ENCODE peak calls at places on chromosomes 5 and 9, in four cellular contexts. P, Z, Y and I are unnamed samples. For H3K4me1, the result is how much of the 10 kb centered on the place peaks cover.

GRCh38 chr5:123813937-123814624 is 302.1 kb downstream of the CSNK1G3 start:
- DNase-seq in Y (peak), P (no peak), Z (peak), I (peak)

GRCh38 chr5:92922231-92922967 is 658.6 kb downstream of the NR2F1-AS1 start:
- DNase-seq in Z (no peak), Y (no peak), P (no peak), I (no peak)

GRCh38 chr5:126519637-126520592 is 75.1 kb downstream of the ALDH7A1 start:
- DNase-seq in Y (no peak), P (no peak), Z (peak), I (peak)

GRCh38 chr9:128392302-128393152 is 21.4 kb downstream of the URM1 start:
- DNase-seq in P (no peak), Y (no peak), Z (no peak), I (peak)

GRCh38 chr5:685262-686171 is 7.6 kb downstream of the TPPP start:
- DNase-seq in P (no peak), Z (no peak), Y (no peak), I (no peak)

GRCh38 chr5:31630931-31631330 is 8.0 kb upstream of the PDZD2 start:
- DNase-seq in Y (peak), P (no peak), Z (no peak), I (peak)

GRCh38 chr5:73170522-73170921 is 2.5 kb upstream of the TMEM174 start:
- DNase-seq in P (peak), Y (peak), Z (peak), I (peak)

GRCh38 chr5:53545744-53546143 is 14.7 kb upstream of the NDUFS4 start:
- DNase-seq in Z (no peak), Y (no peak), P (no peak), I (no peak)

GRCh38 chr9:127712371-127712770 is 3.1 kb downstream of the PTRH1 start:
- DNase-seq in Z (no peak), Y (no peak), P (no peak), I (no peak)

GRCh38 chr5:177434437-177434836 is 8.0 kb downstream of the GRK6 start:
- DNase-seq in P (no peak), Z (no peak), Y (no peak), I (no peak)

GRCh38 chr5:138807182-138807581 is 54.0 kb downstream of the CTNNA1 start:
- DNase-seq in Y (no peak), Z (no peak), P (no peak), I (no peak)

GRCh38 chr9:93188426-93189368 is 4.8 kb downstream of the WNK2 start:
- DNase-seq in Y (no peak), Z (no peak), P (no peak), I (no peak)

DNA sequence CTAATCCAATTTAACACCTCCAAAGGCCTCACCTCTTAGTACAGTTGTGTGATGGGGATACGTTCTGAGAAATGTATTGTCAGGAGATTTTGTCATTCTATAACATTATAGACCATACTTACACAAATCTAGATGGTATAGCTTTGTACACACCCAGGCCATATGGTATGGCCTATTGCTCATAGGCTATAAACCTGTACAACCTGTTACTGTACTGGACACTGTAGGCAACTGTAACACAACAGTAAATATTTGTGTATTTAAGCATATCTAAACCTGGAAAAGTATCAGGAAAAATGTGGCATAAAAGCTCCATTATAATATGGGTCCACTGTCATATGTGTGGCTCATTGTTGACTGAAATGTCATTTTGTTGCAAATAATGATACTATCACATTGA is 12.1 kb downstream of the ACER2 start:
- DNase-seq in Z (no peak), P (no peak), Y (no peak), I (no peak)
- H3K4me1 ChIP-seq in Z (under half), P (under half), Y (under half), I (under half)

DNA sequence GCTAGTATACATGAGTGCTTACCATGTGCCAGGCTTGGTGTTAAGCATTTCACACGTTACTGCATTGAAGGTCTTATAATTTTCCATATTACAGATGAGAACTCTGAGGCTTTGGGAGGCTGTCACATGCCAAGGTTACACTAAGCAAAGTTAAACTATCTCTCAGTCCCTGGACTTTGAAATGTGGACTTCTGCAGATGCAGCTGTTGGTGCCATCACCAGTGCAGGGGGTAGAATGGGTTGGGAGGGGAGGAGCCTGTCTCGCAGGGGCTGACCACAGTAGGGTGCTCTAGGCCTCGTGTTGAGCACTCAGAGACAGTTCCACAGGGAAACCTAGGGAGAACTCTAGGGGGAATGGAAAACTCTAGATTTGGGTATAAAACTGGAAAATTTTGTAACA is 220.9 kb downstream of the MAPKAP1 start:
- DNase-seq in Z (no peak), Y (no peak), P (no peak), I (no peak)
- TF ChIP-seq CTCF in Z (no peak), Y (no peak), P (no peak), I (no peak)

GRCh38 chr5:133252133-133252480 is 200.3 kb downstream of the HSPA4 start:
- DNase-seq in Y (no peak), Z (no peak), P (no peak), I (no peak)
- H3K4me1 ChIP-seq in Y (under half), Z (under half), P (under half), I (under half)

GRCh38 chr5:181261320-181262085 is 560 bp upstream of the TRIM52 start:
- DNase-seq in Y (peak), P (peak), Z (peak), I (peak)
- TF ChIP-seq CTCF in Y (no peak), P (no peak), Z (no peak), I (no peak)

GRCh38 chr9:80605129-80605528 is 1033.4 kb downstream of the TLE4 start:
- DNase-seq in Z (peak), Y (no peak), P (no peak), I (peak)
- H3K4me1 ChIP-seq in Z (under half), Y (under half), P (under half), I (under half)

GRCh38 chr5:61625682-61626620 is 293.9 kb downstream of the ZSWIM6 start:
- DNase-seq in P (peak), Y (no peak), Z (peak), I (peak)
- TF ChIP-seq CTCF in P (no peak), Y (no peak), Z (no peak), I (no peak)

DNA sequence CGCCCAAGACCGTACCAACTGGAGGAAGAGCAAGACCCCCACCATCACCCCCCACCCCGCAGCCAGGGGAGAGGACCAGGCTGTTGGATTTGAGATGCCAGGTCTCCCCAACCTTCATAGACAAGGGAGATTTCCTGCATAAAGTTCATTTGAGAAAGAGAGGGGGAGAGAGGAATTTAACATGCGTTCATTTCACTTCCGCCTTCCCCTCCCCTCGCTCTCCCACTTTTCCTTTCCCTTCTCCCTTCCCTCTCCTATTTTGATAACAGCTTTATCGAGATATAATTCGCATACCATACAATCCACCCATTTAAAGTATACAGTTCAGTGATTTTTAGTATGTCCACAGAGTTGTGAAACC is 4.2 kb upstream of the NKX2-5 start:
- DNase-seq in P (no peak), Z (no peak), Y (no peak), I (no peak)
- H3K4me1 ChIP-seq in P (under half), Z (under half), Y (under half), I (under half)

GRCh38 chr5:150653762-150654158 is 7.3 kb upstream of the MYOZ3 start:
- DNase-seq in Z (peak), P (no peak), Y (no peak), I (no peak)

GRCh38 chr5:150651382-150651781 is 9.7 kb upstream of the MYOZ3 start:
- DNase-seq in Z (no peak), P (no peak), Y (no peak), I (no peak)

GRCh38 chr5:150654181-150654580 is 6.9 kb upstream of the MYOZ3 start:
- DNase-seq in Y (no peak), P (no peak), Z (no peak), I (no peak)

GRCh38 chr5:150651924-150652688 is 8.9 kb upstream of the MYOZ3 start:
- DNase-seq in Z (no peak), P (no peak), Y (no peak), I (no peak)

DNA sequence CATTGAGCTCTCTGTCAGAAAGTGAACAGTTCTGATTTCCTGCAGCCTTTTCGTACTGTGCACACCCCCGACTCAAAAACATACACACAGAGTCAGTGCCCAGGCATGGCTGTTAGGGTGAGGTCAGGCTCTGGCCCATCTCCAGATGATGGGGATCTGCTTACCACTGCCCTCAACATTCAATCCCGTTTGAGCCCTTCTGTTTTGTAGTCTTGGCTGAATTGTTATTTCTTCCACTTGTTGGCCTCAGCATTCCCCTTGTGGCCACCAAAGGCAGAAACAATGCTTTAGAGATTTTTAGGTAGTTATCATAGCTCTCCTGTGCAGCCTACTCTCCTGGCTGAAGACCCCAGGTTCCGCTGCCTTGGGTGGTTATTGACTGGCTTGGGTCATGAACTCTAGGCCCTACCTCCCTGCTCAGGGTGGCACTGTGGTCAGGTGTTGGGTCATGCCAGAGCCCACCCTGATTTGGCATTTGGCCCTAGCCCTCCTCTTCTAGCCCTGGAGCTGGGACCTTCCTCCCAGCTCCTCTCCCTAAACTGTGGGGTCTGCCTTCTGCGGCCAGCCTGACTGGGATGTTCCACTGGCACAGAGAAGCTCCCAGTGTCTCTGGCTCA is 7.8 kb upstream of the MYOZ3 start:
- DNase-seq in Z (peak), P (no peak), Y (no peak), I (peak)
- TF ChIP-seq CTCF in Z (peak), P (no peak), Y (peak), I (peak)